ENCODE peak calls at places on chromosome 4, in five cellular contexts. One of them, this sample, is unnamed.

GRCh38 chr4:152628128-152628527 is 51.7 kb downstream of the TMEM154 start:
- DNase-seq in tibial nerve: peak; percentile 44
- DNase-seq in AG08395: peak; percentile 65
- DNase-seq in cardiac septum: no peak
- DNase-seq in astrocyte of the spinal cord: no peak
- DNase-seq in this sample: peak; percentile 62

GRCh38 chr4:42519803-42520417 is 122.6 kb downstream of the SHISA3 start:
- DNase-seq in AG08395: peak; percentile 58
- DNase-seq in astrocyte of the spinal cord: peak; percentile 61
- DNase-seq in tibial nerve: peak; percentile 88
- DNase-seq in cardiac septum: no peak
- DNase-seq in this sample: no peak

GRCh38 chr4:15006416-15007024 is 4.2 kb downstream of the CPEB2 start:
- DNase-seq in AG08395: no peak
- DNase-seq in astrocyte of the spinal cord: peak; percentile 55
- DNase-seq in tibial nerve: no peak
- DNase-seq in cardiac septum: no peak
- DNase-seq in this sample: no peak

GRCh38 chr4:133146192-133146573 is 2.9 kb upstream of the PCDH10 start:
- DNase-seq in astrocyte of the spinal cord: no peak
- DNase-seq in cardiac septum: no peak
- DNase-seq in tibial nerve: no peak
- DNase-seq in AG08395: no peak
- DNase-seq in this sample: no peak

GRCh38 chr4:143438710-143439109 is 74.8 kb upstream of the SMARCA5 start:
- DNase-seq in cardiac septum: no peak
- DNase-seq in AG08395: no peak
- DNase-seq in tibial nerve: no peak
- DNase-seq in astrocyte of the spinal cord: peak; percentile 2
- DNase-seq in this sample: no peak

GRCh38 chr4:11512861-11513260 is 84.2 kb upstream of the HS3ST1 start:
- DNase-seq in cardiac septum: no peak
- DNase-seq in AG08395: no peak
- DNase-seq in astrocyte of the spinal cord: no peak
- DNase-seq in tibial nerve: no peak
- DNase-seq in this sample: no peak

GRCh38 chr4:8303485-8304281 is 34.1 kb downstream of the HTRA3 start:
- DNase-seq in AG08395: peak; percentile 83
- DNase-seq in tibial nerve: no peak
- DNase-seq in astrocyte of the spinal cord: peak; percentile 79
- DNase-seq in cardiac septum: peak; percentile 36
- DNase-seq in this sample: peak; percentile 62

GRCh38 chr4:8081171-8081570 is 77.4 kb downstream of the ABLIM2 start:
- DNase-seq in astrocyte of the spinal cord: no peak
- DNase-seq in AG08395: no peak
- DNase-seq in tibial nerve: no peak
- DNase-seq in cardiac septum: no peak
- DNase-seq in this sample: peak; percentile 74

GRCh38 chr4:84948056-84948455 is 18.4 kb downstream of the WDFY3 start:
- DNase-seq in AG08395: peak; percentile 12
- DNase-seq in cardiac septum: no peak
- DNase-seq in astrocyte of the spinal cord: no peak
- DNase-seq in tibial nerve: peak; percentile 27
- DNase-seq in this sample: no peak

GRCh38 chr4:1991596-1992434 is 17.0 kb downstream of the NELFA start:
- DNase-seq in tibial nerve: no peak
- DNase-seq in AG08395: no peak
- DNase-seq in cardiac septum: no peak
- DNase-seq in astrocyte of the spinal cord: no peak
- DNase-seq in this sample: peak; percentile 70

GRCh38 chr4:54941994-54942552 is 183.3 kb downstream of the KDR start:
- DNase-seq in cardiac septum: no peak
- DNase-seq in astrocyte of the spinal cord: no peak
- DNase-seq in tibial nerve: no peak
- DNase-seq in AG08395: no peak
- DNase-seq in this sample: no peak

GRCh38 chr4:54090804-54091623 is 8.9 kb upstream of the GSX2 start:
- DNase-seq in cardiac septum: no peak
- DNase-seq in AG08395: peak; percentile 45
- DNase-seq in tibial nerve: no peak
- DNase-seq in astrocyte of the spinal cord: no peak
- DNase-seq in this sample: no peak

This sample was measured in posterior vena cava.